ENCODE peak calls at places on chromosome 17, in five cellular contexts. L, G, Q, B and D are unnamed samples.

GRCh38 chr17:2056221-2057129 is 1.6 kb downstream of the HIC1 start:
- DNase-seq in Q (no peak), G (peak; percentile 88), L (no peak), B (no peak), D (no peak)

GRCh38 chr17:44529864-44530263 is 26.7 kb upstream of the GPATCH8 start:
- DNase-seq in B (no peak), L (no peak), G (peak; percentile 61), Q (no peak), D (no peak)

GRCh38 chr17:7330099-7331015 is 1.2 kb upstream of the NEURL4 start:
- DNase-seq in L (peak; percentile 75), G (peak; percentile 97), Q (no peak), B (peak; percentile 67), D (no peak)

GRCh38 chr17:81254955-81255717 is 16.0 kb downstream of the NDUFAF8 start:
- DNase-seq in B (peak; percentile 63), G (peak; percentile 93), Q (no peak), L (peak; percentile 79), D (no peak)

GRCh38 chr17:52982331-52982730 is 823.8 kb upstream of the CA10 start:
- DNase-seq in B (no peak), G (no peak), Q (no peak), L (no peak), D (no peak)

GRCh38 chr17:51572115-51572514 is 311.8 kb downstream of the UTP18 start:
- DNase-seq in L (no peak), B (no peak), Q (no peak), G (no peak), D (no peak)

GRCh38 chr17:50883850-50884291 is 17.7 kb upstream of the TOB1 start:
- DNase-seq in Q (no peak), B (no peak), L (no peak), G (peak; percentile 65), D (no peak)

GRCh38 chr17:44796731-44797130 is 33.4 kb downstream of the GJC1 start:
- DNase-seq in G (no peak), Q (no peak), L (no peak), B (no peak), D (no peak)

GRCh38 chr17:81901167-81902022 is 643 bp upstream of the NPB start:
- DNase-seq in Q (no peak), G (no peak), L (no peak), B (no peak), D (no peak)

GRCh38 chr17:40112718-40113109 is 9.1 kb upstream of the MSL1 start:
- DNase-seq in B (peak; percentile 33), L (peak; percentile 20), G (peak; percentile 63), Q (no peak), D (no peak)

GRCh38 chr17:40113110-40113960 is 8.4 kb upstream of the MSL1 start:
- DNase-seq in L (peak; percentile 94), G (peak; percentile 99), Q (peak; percentile 81), B (peak; percentile 95), D (peak; percentile 77)

GRCh38 chr17:40113961-40114272 is 7.9 kb upstream of the MSL1 start:
- DNase-seq in L (no peak), B (no peak), Q (no peak), G (no peak), D (no peak)

GRCh38 chr17:40111221-40112128 is 10.3 kb upstream of the MSL1 start:
- DNase-seq in G (peak; percentile 97), L (peak; percentile 95), B (peak; percentile 91), Q (peak; percentile 87), D (no peak)

GRCh38 chr17:40112191-40112590 is 9.6 kb upstream of the MSL1 start:
- DNase-seq in G (no peak), Q (no peak), L (peak; percentile 16), B (peak; percentile 17), D (no peak)
- H3K4me3 ChIP-seq in G (no peak overlapping the region), Q (no peak overlapping the region), L (no peak overlapping the region), B (no peak overlapping the region), D (no peak overlapping the region)

GRCh38 chr17:76833747-76834146 is 34.5 kb upstream of the MGAT5B start:
- DNase-seq in B (no peak), G (no peak), Q (no peak), L (no peak), D (no peak)
- H3K27ac ChIP-seq in B (no peak overlapping the region), G (no peak overlapping the region), Q (no peak overlapping the region), L (no peak overlapping the region), D (no peak overlapping the region)

GRCh38 chr17:4256952-4257351 is 6.8 kb downstream of the ANKFY1 start:
- DNase-seq in L (no peak), Q (no peak), B (no peak), G (peak; percentile 15), D (no peak)
- H3K36me3 ChIP-seq in L (no peaks in the 10 kb centered on the region), Q (no peaks in the 10 kb centered on the region), B (no peaks in the 10 kb centered on the region), G (peaks cover 37% of the 10 kb centered on the region), D (peaks cover 17% of the 10 kb centered on the region)

GRCh38 chr17:83122834-83123233 is 43.4 kb downstream of the METRNL start:
- DNase-seq in L (no peak), B (no peak), G (peak; percentile 46), Q (no peak), D (no peak)

GRCh38 chr17:83127431-83128160 is 48.2 kb downstream of the METRNL start:
- DNase-seq in B (no peak), L (no peak), Q (no peak), G (peak; percentile 42), D (no peak)

GRCh38 chr17:83126275-83126930 is 47.0 kb downstream of the METRNL start:
- DNase-seq in Q (no peak), L (no peak), B (no peak), G (peak; percentile 42), D (no peak)

GRCh38 chr17:83124871-83125514 is 45.6 kb downstream of the METRNL start:
- DNase-seq in G (peak; percentile 24), Q (no peak), L (no peak), B (no peak), D (no peak)

GRCh38 chr17:83125515-83126274 is 46.3 kb downstream of the METRNL start:
- DNase-seq in G (peak; percentile 38), B (no peak), L (no peak), Q (no peak), D (no peak)
- H3K4me3 ChIP-seq in G (no peak overlapping the region), B (no peak overlapping the region), L (no peak overlapping the region), Q (no peak overlapping the region), D (no peak overlapping the region)

GRCh38 chr17:10385871-10386270 is 13.1 kb upstream of the MYH13 start:
- DNase-seq in Q (no peak), B (no peak), G (no peak), L (no peak), D (no peak)

GRCh38 chr17:10380631-10381408 is 8.0 kb upstream of the MYH13 start:
- DNase-seq in B (no peak), G (no peak), Q (no peak), L (no peak), D (no peak)

GRCh38 chr17:10384175-10384574 is 11.4 kb upstream of the MYH13 start:
- DNase-seq in G (peak; percentile 60), B (no peak), Q (no peak), L (no peak), D (no peak)
- H3K27ac ChIP-seq in G (no peak overlapping the region), B (no peak overlapping the region), Q (no peak overlapping the region), L (no peak overlapping the region), D (no peak overlapping the region)